ENCODE peak calls at places on chromosomes 13 and 19, in nine cellular contexts. S is CD8-positive, alpha-beta T cell; Q is left ventricle myocardium inferior; O is body of pancreas; K is AG04450; C is pancreas; D is RWPE2; R is esophagus squamous epithelium; B is A549. L is an unnamed sample. For H3K9me3, the result is how much of the 10 kb centered on the place peaks cover.

GRCh38 chr13:77184455-77184854 is 142.4 kb downstream of the MYCBP2 start:
- DNase-seq in S (no peak), Q (no peak), O (no peak), K (no peak), C (no peak), D (no peak), R (no peak), B (no peak), L (no peak)

GRCh38 chr13:99310382-99311031 is 3.3 kb upstream of the GPR183 start:
- DNase-seq in S (no peak), Q (no peak), O (no peak), K (peak), C (no peak), D (no peak), R (no peak), B (no peak), L (no peak)

GRCh38 chr19:5623397-5624153 is 692 bp downstream of the SAFB start:
- DNase-seq in S (no peak), Q (no peak), O (no peak), K (no peak), C (peak), D (no peak), R (no peak), B (no peak), L (no peak)

GRCh38 chr13:73142091-73142490 is 83.3 kb downstream of the KLF5 start:
- DNase-seq in S (no peak), Q (no peak), O (no peak), K (no peak), C (no peak), D (no peak), R (no peak), B (no peak), L (no peak)

GRCh38 chr19:41940443-41941409 is 12.5 kb upstream of the ERFL start:
- DNase-seq in S (no peak), Q (no peak), O (no peak), K (no peak), C (no peak), D (no peak), R (no peak), B (peak), L (no peak)

GRCh38 chr13:100274942-100275506 is 186.1 kb downstream of the PCCA start:
- DNase-seq in S (no peak), Q (no peak), O (no peak), K (no peak), C (no peak), D (no peak), R (no peak), B (no peak), L (no peak)

GRCh38 chr13:40445557-40445990 is 220.9 kb downstream of the FOXO1 start:
- DNase-seq in S (no peak), Q (peak), O (peak), K (no peak), C (peak), D (peak), R (peak), B (no peak), L (no peak)

GRCh38 chr19:50894478-50895356 is 16.5 kb downstream of the KLK4 start:
- DNase-seq in S (no peak), Q (no peak), O (no peak), K (no peak), C (no peak), D (no peak), R (no peak), B (no peak), L (no peak)

GRCh38 chr13:23433171-23434153 is at the start of gene SACS:
- DNase-seq in S (no peak), Q (no peak), O (peak), K (no peak), C (no peak), D (no peak), R (no peak), B (peak), L (no peak)

GRCh38 chr13:75547917-75548316 is 1.7 kb upstream of the UCHL3 start:
- DNase-seq in S (no peak), Q (no peak), O (no peak), K (no peak), C (no peak), D (no peak), R (no peak), B (no peak), L (no peak)

GRCh38 chr19:18795540-18795939 is 4.4 kb upstream of the COMP start:
- DNase-seq in S (no peak), Q (no peak), O (no peak), K (no peak), C (no peak), D (no peak), R (no peak), B (no peak), L (no peak)

GRCh38 chr19:45097776-45098520 is 5.0 kb downstream of the PPP1R37 start:
- DNase-seq in S (no peak), Q (peak), O (no peak), K (peak), C (no peak), D (no peak), R (no peak), B (peak), L (no peak)

GRCh38 chr13:53137777-53138176 is 109.2 kb downstream of the OLFM4 start:
- DNase-seq in S (no peak), Q (no peak), O (no peak), K (peak), C (no peak), D (no peak), R (no peak), B (no peak), L (no peak)
- H3K27ac ChIP-seq in S (no peak), Q (peak), O (no peak), K (peak), C (no peak), D (no peak), R (no peak), B (no peak), L (no peak)

GRCh38 chr19:30626567-30626966 is 254.4 kb downstream of the ZNF536 start:
- DNase-seq in S (no peak), Q (no peak), O (no peak), K (no peak), C (no peak), D (no peak), R (no peak), B (no peak), L (no peak)
- TF ChIP-seq CTCF in S (no peak), Q (no peak), O (no peak), K (no peak), C (no peak), D (no peak), R (no peak), B (no peak), L (no peak)

DNA sequence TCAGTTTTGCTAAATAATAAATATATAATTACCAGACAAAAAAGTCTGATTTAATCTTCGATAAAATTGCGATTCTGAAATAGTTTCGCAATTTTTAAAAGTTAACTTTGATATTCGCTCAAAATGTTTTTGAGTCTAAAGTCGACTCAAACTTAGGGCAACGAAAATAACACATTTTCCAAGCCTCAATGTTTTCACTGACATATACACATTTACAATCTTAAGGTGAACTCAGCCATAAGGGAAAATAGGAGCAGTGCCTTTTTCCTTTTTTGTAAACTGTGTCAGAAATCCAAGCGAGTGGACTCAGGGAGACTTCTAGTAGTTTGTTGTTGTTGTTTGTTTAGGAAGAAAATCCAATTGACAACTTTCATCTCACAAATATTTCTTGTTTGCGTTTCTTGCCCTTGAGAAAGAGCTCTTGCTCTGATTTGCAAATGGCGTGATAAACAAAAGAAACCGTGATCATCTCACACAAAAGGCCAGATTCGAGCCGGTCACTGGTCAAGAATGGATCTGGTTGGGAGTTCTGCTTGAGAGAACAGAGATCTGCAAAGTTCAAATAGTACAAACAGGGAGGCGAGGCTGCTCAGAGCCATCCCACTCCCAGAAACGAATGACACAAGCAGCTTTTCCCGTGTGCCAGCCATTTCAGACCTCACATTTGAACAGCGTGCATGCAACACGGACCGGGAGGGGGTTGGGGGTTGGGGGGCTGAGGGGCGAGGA is 2.1 kb downstream of the SOX21 start:
- DNase-seq in S (no peak), Q (no peak), O (no peak), K (no peak), C (no peak), D (no peak), R (no peak), B (no peak), L (no peak)
- H3K9me3 ChIP-seq in S (under half), Q (under half), O (under half), K (under half), C (under half), D (under half), R (under half), B (under half), L (under half)

GRCh38 chr19:6743071-6743470 is 3.6 kb downstream of the TRIP10 start:
- DNase-seq in S (no peak), Q (no peak), O (no peak), K (no peak), C (no peak), D (no peak), R (no peak), B (no peak), L (no peak)
- H3K27ac ChIP-seq in S (no peak), Q (peak), O (no peak), K (no peak), C (no peak), D (peak), R (peak), B (peak), L (no peak)

DNA sequence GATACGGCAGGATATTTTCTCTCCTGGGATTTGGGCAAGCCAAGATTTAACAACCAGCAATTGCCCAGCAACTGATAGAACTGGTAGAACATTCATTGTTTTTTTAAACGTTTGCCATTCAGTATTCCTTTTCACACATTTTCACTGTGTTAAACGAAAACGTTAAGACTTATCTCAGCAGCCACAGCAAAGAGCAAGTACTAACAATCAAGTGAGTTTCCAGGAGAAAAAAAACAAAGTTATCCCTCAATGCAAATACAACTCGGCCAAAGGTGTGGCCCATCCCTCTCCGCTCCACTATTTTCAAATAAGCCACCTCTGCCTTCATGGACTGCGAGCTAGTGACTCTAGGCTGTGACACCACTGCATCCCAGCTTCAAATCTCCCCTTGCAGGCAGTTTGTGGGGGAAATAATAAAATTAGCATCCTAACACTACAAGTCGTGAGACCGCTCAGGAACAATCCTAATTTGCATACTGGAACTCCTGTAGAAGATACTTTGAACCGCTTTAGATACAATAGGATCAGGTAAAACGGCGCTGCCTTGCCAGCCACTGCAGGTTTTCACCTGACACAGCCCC is 449 bp upstream of the RFXAP start:
- DNase-seq in S (no peak), Q (no peak), O (no peak), K (no peak), C (no peak), D (no peak), R (no peak), B (no peak), L (no peak)
- TF ChIP-seq CTCF in S (no peak), Q (no peak), O (no peak), K (no peak), C (no peak), D (no peak), R (no peak), B (no peak), L (no peak)

GRCh38 chr19:23868630-23869029 is 46.1 kb upstream of the ZNF726 start:
- DNase-seq in S (no peak), Q (no peak), O (no peak), K (no peak), C (no peak), D (no peak), R (no peak), B (no peak), L (no peak)
- H3K9me3 ChIP-seq in S (under half), Q (under half), O (under half), K (under half), C (under half), D (under half), R (under half), B (under half), L (under half)

GRCh38 chr19:8017808-8018207 is 12.4 kb upstream of the ELAVL1 start:
- DNase-seq in S (no peak), Q (no peak), O (no peak), K (no peak), C (no peak), D (no peak), R (no peak), B (no peak), L (peak)
- H3K27ac ChIP-seq in S (no peak), Q (no peak), O (no peak), K (no peak), C (no peak), D (no peak), R (no peak), B (no peak), L (no peak)

GRCh38 chr13:33235078-33235477 is 50.5 kb downstream of the STARD13 start:
- DNase-seq in S (no peak), Q (no peak), O (no peak), K (no peak), C (no peak), D (no peak), R (no peak), B (no peak), L (no peak)
- TF ChIP-seq CTCF in S (no peak), Q (peak), O (no peak), K (no peak), C (no peak), D (no peak), R (no peak), B (no peak), L (no peak)

GRCh38 chr13:58587183-58587582 is 955.6 kb downstream of the PCDH17 start:
- DNase-seq in S (no peak), Q (no peak), O (no peak), K (no peak), C (no peak), D (no peak), R (no peak), B (no peak), L (no peak)

GRCh38 chr13:58584610-58585009 is 953.1 kb downstream of the PCDH17 start:
- DNase-seq in S (no peak), Q (no peak), O (no peak), K (no peak), C (no peak), D (no peak), R (no peak), B (no peak), L (no peak)

DNA sequence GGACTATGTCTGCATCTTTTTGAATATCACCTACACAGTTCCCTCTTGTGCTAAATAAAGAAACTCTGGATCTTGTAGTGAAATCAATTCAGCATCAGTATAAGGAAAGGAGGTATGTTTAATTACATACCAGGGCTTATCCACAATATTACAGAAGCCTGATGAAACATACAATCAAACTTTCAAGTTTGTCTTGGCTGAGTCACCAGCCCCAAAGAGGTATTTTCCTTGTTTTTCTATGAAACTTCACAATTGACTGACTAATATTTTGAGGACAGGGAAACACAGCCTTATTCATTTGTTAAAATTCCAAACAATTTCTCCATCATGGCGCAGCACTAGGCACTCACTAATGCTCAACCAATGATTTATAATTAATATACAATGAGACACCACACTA is 952.4 kb downstream of the PCDH17 start:
- DNase-seq in S (no peak), Q (no peak), O (no peak), K (no peak), C (no peak), D (no peak), R (no peak), B (no peak), L (no peak)
- H3K9me3 ChIP-seq in S (under half), Q (under half), O (under half), K (under half), C (under half), D (under half), R (under half), B (under half), L (under half)